ENCODE peak calls at places on chromosomes 7 and 10, in eight cellular contexts. V, G, W, X, N, R, C and Y are unnamed samples.

GRCh38 chr7:18976715-18977466 is 140.5 kb downstream of the TWIST1 start:
- DNase-seq in V (no peak), C (no peak), N (no peak), G (no peak), R (no peak), X (no peak), W (no peak), Y (no peak)

GRCh38 chr7:156778668-156779067 is 114.3 kb downstream of the LMBR1 start:
- DNase-seq in C (peak; percentile 76), R (no peak), X (no peak), V (no peak), G (no peak), N (no peak), W (no peak), Y (no peak)

GRCh38 chr7:80347173-80347572 is 164.7 kb downstream of the GNAT3 start:
- DNase-seq in X (peak; percentile 27), W (no peak), N (no peak), G (no peak), C (no peak), V (no peak), R (no peak), Y (no peak)

GRCh38 chr7:42480304-42480665 is 243.3 kb upstream of the GLI3 start:
- DNase-seq in X (no peak), V (no peak), C (no peak), W (no peak), G (no peak), N (no peak), R (no peak), Y (peak; percentile 26)

GRCh38 chr7:46059308-46060020 is 138.4 kb upstream of the IGFBP3 start:
- DNase-seq in V (no peak), C (no peak), R (no peak), X (no peak), N (no peak), G (no peak), W (no peak), Y (no peak)

GRCh38 chr10:90047243-90047729 is 345.9 kb downstream of the KIF20B start:
- DNase-seq in N (peak; percentile 80), W (no peak), R (peak; percentile 64), G (no peak), X (peak; percentile 77), C (no peak), V (peak; percentile 13), Y (no peak)

GRCh38 chr10:24249829-24250415 is 41.0 kb downstream of the KIAA1217 start:
- DNase-seq in N (no peak), C (no peak), X (no peak), G (no peak), W (peak; percentile 38), R (no peak), V (no peak), Y (peak; percentile 34)

GRCh38 chr10:15320522-15321203 is 50.4 kb downstream of the FAM171A1 start:
- DNase-seq in G (no peak), R (no peak), V (no peak), C (no peak), X (no peak), N (no peak), W (no peak), Y (no peak)

GRCh38 chr7:100166966-100167911 is 1.2 kb downstream of the GAL3ST4 start:
- DNase-seq in V (no peak), W (no peak), R (no peak), X (no peak), G (no peak), C (peak; percentile 70), N (no peak), Y (no peak)

GRCh38 chr10:72563327-72563932 is 62.4 kb downstream of the MICU1 start:
- DNase-seq in R (peak; percentile 87), W (no peak), G (no peak), C (no peak), X (no peak), V (no peak), N (no peak), Y (no peak)

GRCh38 chr7:140033036-140033435 is 29.7 kb downstream of the PARP12 start:
- DNase-seq in X (peak; percentile 71), R (no peak), W (no peak), G (no peak), C (no peak), N (no peak), V (no peak), Y (no peak)

GRCh38 chr10:96578633-96579032 is 8.2 kb downstream of the TM9SF3 start:
- DNase-seq in G (no peak), V (no peak), N (no peak), R (no peak), W (no peak), X (no peak), C (no peak), Y (no peak)

GRCh38 chr10:49158915-49159314 is 25.1 kb upstream of the FAM170B start:
- DNase-seq in N (no peak), X (no peak), G (no peak), C (no peak), V (no peak), W (no peak), R (no peak), Y (no peak)

GRCh38 chr10:46556515-46557318 is at the start of gene GPRIN2:
- DNase-seq in V (no peak), N (no peak), X (peak; percentile 31), W (peak; percentile 93), C (peak; percentile 82), G (peak; percentile 83), R (peak; percentile 6), Y (peak; percentile 76)

DNA sequence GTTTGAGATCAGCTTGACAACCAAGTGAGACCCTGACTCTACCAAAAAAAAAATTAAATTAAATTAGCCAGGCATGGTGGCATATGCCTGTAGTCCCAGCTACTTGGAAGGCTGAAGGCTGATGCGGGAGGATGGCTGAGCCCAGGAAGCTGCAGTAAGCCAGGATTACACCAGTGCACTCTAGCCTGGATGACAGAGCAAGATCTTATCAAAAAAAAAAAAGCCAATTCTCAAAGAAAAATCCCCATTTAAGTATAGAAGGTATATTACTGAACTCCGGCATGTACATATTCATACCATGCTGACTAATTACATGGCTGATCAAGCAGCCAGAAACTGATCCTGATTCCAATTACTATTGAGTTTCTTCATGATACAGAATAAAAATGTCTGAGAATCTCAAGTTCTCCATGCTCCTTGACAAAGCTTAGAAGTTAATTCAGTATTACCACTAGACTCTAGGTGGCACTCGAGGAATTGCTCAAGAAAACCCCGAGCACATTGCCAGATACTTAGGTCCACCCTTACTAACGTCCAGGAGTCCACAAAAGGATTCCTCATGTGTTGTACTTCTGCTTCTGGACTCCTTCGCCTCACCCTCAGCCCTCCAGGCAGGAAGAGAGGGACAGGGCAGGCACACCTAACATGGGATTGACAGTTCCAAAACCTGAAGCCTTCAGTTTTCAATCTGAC is 148.9 kb downstream of the PARD3 start:
- DNase-seq in N (peak; percentile 27), W (peak; percentile 65), R (peak; percentile 85), V (peak; percentile 77), C (peak; percentile 30), X (peak; percentile 100), G (peak; percentile 62), Y (peak; percentile 85)
- H3K27ac ChIP-seq in N (no peak overlapping the region), W (no peak overlapping the region), R (peak overlapping the region; percentile 87), V (no peak overlapping the region), C (no peak overlapping the region), X (peak overlapping the region; percentile 62), G (no peak overlapping the region), Y (peak overlapping the region; percentile 1)

DNA sequence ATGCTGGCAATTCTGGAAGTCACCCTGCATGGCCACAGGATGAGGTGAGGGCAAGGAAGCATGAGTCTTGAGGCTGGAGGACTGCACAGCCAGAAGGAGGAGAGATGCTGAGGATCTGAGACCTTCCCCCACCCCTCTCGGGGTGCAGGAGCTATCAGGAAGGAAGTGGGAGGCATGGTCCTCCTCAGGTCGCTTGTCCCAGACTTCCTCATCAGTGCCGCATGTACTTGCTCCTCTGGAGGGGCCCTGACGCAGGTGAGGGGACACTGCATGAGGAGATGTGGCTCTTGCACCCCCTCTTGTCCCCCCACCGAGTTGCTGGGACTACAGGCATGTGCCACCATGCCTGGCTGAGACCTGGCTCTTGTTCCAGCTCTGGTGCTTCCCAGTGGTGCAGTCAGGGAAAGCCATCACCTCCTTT is 5.7 kb upstream of the ZMIZ1 start:
- DNase-seq in W (no peak), N (no peak), V (no peak), G (no peak), C (no peak), R (no peak), X (no peak), Y (no peak)
- TF ChIP-seq EZH2phosphoT487 in W (no peak), N (no peak), V (no peak), G (no peak), C (no peak), R (no peak), X (no peak), Y (no peak)

DNA sequence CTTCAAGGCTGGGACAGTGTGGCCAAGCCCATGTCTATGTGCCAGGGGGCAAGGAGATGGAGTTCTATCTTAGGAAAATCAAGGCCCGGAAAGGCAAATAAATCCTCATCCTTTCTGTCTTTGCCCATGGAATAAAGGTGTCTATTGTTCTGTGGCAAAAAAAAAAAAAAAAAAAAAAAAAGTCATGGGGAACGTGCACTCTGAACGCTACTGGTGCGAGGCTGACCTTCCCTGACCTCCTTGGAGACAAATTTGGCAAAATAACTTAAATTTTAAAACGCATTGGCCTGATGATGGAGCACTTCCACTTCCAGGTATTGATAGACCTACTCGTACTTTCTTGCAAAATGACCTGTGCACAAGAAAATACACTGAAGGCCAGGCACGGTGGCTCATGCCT is 12.2 kb upstream of the BAG3 start:
- DNase-seq in X (no peak), W (no peak), V (no peak), N (no peak), G (no peak), R (no peak), C (no peak), Y (no peak)
- TF ChIP-seq CTCF in X (no peak), W (no peak), V (no peak), N (no peak), G (no peak), R (no peak), C (no peak), Y (no peak)

GRCh38 chr10:92102601-92103213 is 179.1 kb downstream of the BTAF1 start:
- DNase-seq in C (no peak), R (no peak), V (no peak), W (no peak), N (no peak), X (no peak), G (no peak), Y (no peak)
- H3K27ac ChIP-seq in C (no peak overlapping the region), R (peak overlapping the region; percentile 75), V (no peak overlapping the region), W (no peak overlapping the region), N (no peak overlapping the region), X (no peak overlapping the region), G (no peak overlapping the region), Y (no peak overlapping the region)